ENCODE peak calls at places on chromosomes 2 and 18, in seven cellular contexts. One of them, this sample, is unnamed.

GRCh38 chr2:200320344-200320743 is 13.9 kb downstream of the SPATS2L start:
- DNase-seq in NCI-H1092: no peak
- DNase-seq in SHP77 treated with DMSO at 0.1 percent for 48 hours: no peak
- DNase-seq in cardiac fibroblast: no peak
- DNase-seq in WTC11: no peak
- DNase-seq in heart right ventricle: no peak
- DNase-seq in prostate gland: no peak
- DNase-seq in this sample: no peak

GRCh38 chr2:236163483-236164200 is 4.5 kb downstream of the GBX2 start:
- DNase-seq in NCI-H1092: no peak
- DNase-seq in prostate gland: no peak
- DNase-seq in SHP77 treated with DMSO at 0.1 percent for 48 hours: no peak
- DNase-seq in heart right ventricle: no peak
- DNase-seq in cardiac fibroblast: no peak
- DNase-seq in WTC11: peak
- DNase-seq in this sample: no peak

GRCh38 chr2:37367310-37367709 is 22.9 kb downstream of the QPCT start:
- DNase-seq in WTC11: no peak
- DNase-seq in NCI-H1092: no peak
- DNase-seq in heart right ventricle: no peak
- DNase-seq in cardiac fibroblast: no peak
- DNase-seq in prostate gland: no peak
- DNase-seq in SHP77 treated with DMSO at 0.1 percent for 48 hours: no peak
- DNase-seq in this sample: peak

GRCh38 chr2:69298261-69298660 is 88.8 kb downstream of the GFPT1 start:
- DNase-seq in WTC11: no peak
- DNase-seq in SHP77 treated with DMSO at 0.1 percent for 48 hours: no peak
- DNase-seq in prostate gland: no peak
- DNase-seq in cardiac fibroblast: peak
- DNase-seq in NCI-H1092: no peak
- DNase-seq in heart right ventricle: no peak
- DNase-seq in this sample: no peak

GRCh38 chr2:17752281-17752680 is 1.3 kb downstream of the SMC6 start:
- DNase-seq in SHP77 treated with DMSO at 0.1 percent for 48 hours: no peak
- DNase-seq in prostate gland: no peak
- DNase-seq in NCI-H1092: no peak
- DNase-seq in WTC11: no peak
- DNase-seq in heart right ventricle: no peak
- DNase-seq in cardiac fibroblast: no peak
- DNase-seq in this sample: no peak

GRCh38 chr2:219172231-219173154 is 2.7 kb upstream of the SLC23A3 start:
- DNase-seq in WTC11: no peak
- DNase-seq in cardiac fibroblast: no peak
- DNase-seq in SHP77 treated with DMSO at 0.1 percent for 48 hours: no peak
- DNase-seq in heart right ventricle: no peak
- DNase-seq in NCI-H1092: no peak
- DNase-seq in prostate gland: no peak
- DNase-seq in this sample: no peak

GRCh38 chr2:99256677-99257076 is 1.2 kb upstream of the LYG2 start:
- DNase-seq in NCI-H1092: no peak
- DNase-seq in heart right ventricle: no peak
- DNase-seq in WTC11: no peak
- DNase-seq in SHP77 treated with DMSO at 0.1 percent for 48 hours: no peak
- DNase-seq in prostate gland: no peak
- DNase-seq in cardiac fibroblast: peak
- DNase-seq in this sample: no peak

GRCh38 chr2:106885981-106886915 is at the start of gene ST6GAL2:
- DNase-seq in cardiac fibroblast: no peak
- DNase-seq in prostate gland: no peak
- DNase-seq in SHP77 treated with DMSO at 0.1 percent for 48 hours: peak
- DNase-seq in heart right ventricle: no peak
- DNase-seq in WTC11: peak
- DNase-seq in NCI-H1092: no peak
- DNase-seq in this sample: no peak

GRCh38 chr2:106115250-106115649 is 78.9 kb downstream of the UXS1 start:
- DNase-seq in NCI-H1092: no peak
- DNase-seq in cardiac fibroblast: peak
- DNase-seq in WTC11: no peak
- DNase-seq in SHP77 treated with DMSO at 0.1 percent for 48 hours: no peak
- DNase-seq in prostate gland: no peak
- DNase-seq in heart right ventricle: no peak
- DNase-seq in this sample: no peak

GRCh38 chr2:148586528-148587128 is 57.9 kb upstream of the EPC2 start:
- DNase-seq in heart right ventricle: no peak
- DNase-seq in prostate gland: no peak
- DNase-seq in SHP77 treated with DMSO at 0.1 percent for 48 hours: no peak
- DNase-seq in cardiac fibroblast: no peak
- DNase-seq in NCI-H1092: no peak
- DNase-seq in WTC11: no peak
- DNase-seq in this sample: no peak

GRCh38 chr18:46759885-46760284 is 3.0 kb upstream of the ST8SIA5 start:
- DNase-seq in WTC11: no peak
- DNase-seq in NCI-H1092: peak
- DNase-seq in cardiac fibroblast: no peak
- DNase-seq in prostate gland: no peak
- DNase-seq in heart right ventricle: no peak
- DNase-seq in SHP77 treated with DMSO at 0.1 percent for 48 hours: no peak
- DNase-seq in this sample: no peak

GRCh38 chr2:112614201-112614840 is 29.9 kb downstream of the CHCHD5 start:
- DNase-seq in prostate gland: no peak
- DNase-seq in NCI-H1092: no peak
- DNase-seq in WTC11: peak
- DNase-seq in cardiac fibroblast: no peak
- DNase-seq in SHP77 treated with DMSO at 0.1 percent for 48 hours: no peak
- DNase-seq in heart right ventricle: no peak
- DNase-seq in this sample: no peak

GRCh38 chr2:113175101-113175628 is 1.4 kb downstream of the PSD4 start:
- DNase-seq in NCI-H1092: no peak
- DNase-seq in cardiac fibroblast: no peak
- DNase-seq in WTC11: no peak
- DNase-seq in prostate gland: no peak
- DNase-seq in SHP77 treated with DMSO at 0.1 percent for 48 hours: no peak
- DNase-seq in heart right ventricle: no peak
- DNase-seq in this sample: peak